ENCODE peak calls at places on chromosome 7, in seven cellular contexts. A, Z, I, N, B, S and J are unnamed samples.

GRCh38 chr7:137820677-137821420 is 25.9 kb downstream of the DGKI start:
- DNase-seq in A (peak), Z (peak), I (peak), N (peak), B (no peak), S (peak), J (no peak)

GRCh38 chr7:67105382-67105781 is 108.7 kb downstream of the TYW1 start:
- DNase-seq in A (no peak), Z (no peak), I (no peak), N (no peak), B (no peak), S (no peak), J (no peak)

GRCh38 chr7:84610390-84610789 is 415.8 kb upstream of the SEMA3A start:
- DNase-seq in A (no peak), Z (no peak), I (no peak), N (no peak), B (no peak), S (no peak), J (no peak)

GRCh38 chr7:51033722-51034530 is 251.2 kb upstream of the GRB10 start:
- DNase-seq in A (no peak), Z (no peak), I (no peak), N (peak), B (no peak), S (no peak), J (no peak)

GRCh38 chr7:22291979-22292378 is 65.0 kb downstream of the RAPGEF5 start:
- DNase-seq in A (no peak), Z (no peak), I (no peak), N (no peak), B (no peak), S (no peak), J (no peak)

GRCh38 chr7:23336799-23337283 is 37.7 kb downstream of the MALSU1 start:
- DNase-seq in A (no peak), Z (no peak), I (no peak), N (no peak), B (no peak), S (no peak), J (no peak)

GRCh38 chr7:130913721-130914588 is 179.9 kb upstream of the KLF14 start:
- DNase-seq in A (no peak), Z (no peak), I (peak), N (no peak), B (no peak), S (no peak), J (peak)

GRCh38 chr7:41103331-41103730 is 599.6 kb downstream of the INHBA start:
- DNase-seq in A (no peak), Z (no peak), I (no peak), N (no peak), B (no peak), S (peak), J (no peak)

GRCh38 chr7:2405601-2406345 is 2.4 kb downstream of the CHST12 start:
- DNase-seq in A (no peak), Z (no peak), I (no peak), N (no peak), B (no peak), S (no peak), J (no peak)

GRCh38 chr7:101754432-101755159 is 62.8 kb upstream of the CUX1 start:
- DNase-seq in A (peak), Z (peak), I (no peak), N (no peak), B (peak), S (peak), J (no peak)

GRCh38 chr7:30546596-30546995 is 42.0 kb upstream of the GGCT start:
- DNase-seq in A (no peak), Z (no peak), I (no peak), N (no peak), B (no peak), S (no peak), J (no peak)

GRCh38 chr7:52209658-52210057 is 825.8 kb upstream of the POM121L12 start:
- DNase-seq in A (no peak), Z (no peak), I (no peak), N (no peak), B (no peak), S (no peak), J (no peak)

GRCh38 chr7:51606601-51607154 is 290.1 kb upstream of the COBL start:
- DNase-seq in A (no peak), Z (no peak), I (no peak), N (no peak), B (no peak), S (no peak), J (peak)

GRCh38 chr7:27154369-27154768 is 2.0 kb upstream of the HOXA3 start:
- DNase-seq in A (peak), Z (no peak), I (no peak), N (no peak), B (no peak), S (no peak), J (no peak)

GRCh38 chr7:16417958-16418357 is 3.4 kb downstream of the CRPPA start:
- DNase-seq in A (no peak), Z (no peak), I (no peak), N (no peak), B (no peak), S (peak), J (no peak)

GRCh38 chr7:71015260-71015900 is 116.6 kb upstream of the GALNT17 start:
- DNase-seq in A (peak), Z (no peak), I (no peak), N (peak), B (no peak), S (no peak), J (no peak)

GRCh38 chr7:5214236-5214635 is 24.2 kb downstream of the WIPI2 start:
- DNase-seq in A (no peak), Z (no peak), I (no peak), N (no peak), B (no peak), S (no peak), J (no peak)

GRCh38 chr7:18648849-18649758 is 153.6 kb downstream of the HDAC9 start:
- DNase-seq in A (no peak), Z (no peak), I (no peak), N (no peak), B (no peak), S (no peak), J (peak)

GRCh38 chr7:29563590-29564454 is at the start of gene PRR15:
- DNase-seq in A (peak), Z (no peak), I (no peak), N (no peak), B (peak), S (peak), J (no peak)

GRCh38 chr7:81692146-81692905 is 77.5 kb downstream of the HGF start:
- DNase-seq in A (no peak), Z (no peak), I (no peak), N (no peak), B (no peak), S (no peak), J (peak)

GRCh38 chr7:41219276-41219675 is 483.6 kb downstream of the INHBA start:
- DNase-seq in A (no peak), Z (no peak), I (no peak), N (no peak), B (no peak), S (peak), J (no peak)

GRCh38 chr7:69708857-69709256 is 110.6 kb downstream of the AUTS2 start:
- DNase-seq in A (no peak), Z (no peak), I (no peak), N (no peak), B (peak), S (peak), J (no peak)

GRCh38 chr7:79227035-79227434 is 226.4 kb downstream of the MAGI2 start:
- DNase-seq in A (no peak), Z (peak), I (no peak), N (no peak), B (no peak), S (no peak), J (no peak)

GRCh38 chr7:155378959-155379871 is 78.7 kb upstream of the EN2 start:
- DNase-seq in A (no peak), Z (no peak), I (no peak), N (no peak), B (no peak), S (no peak), J (no peak)

GRCh38 chr7:45185028-45185863 is 27.7 kb downstream of the RAMP3 start:
- DNase-seq in A (no peak), Z (no peak), I (no peak), N (no peak), B (no peak), S (no peak), J (no peak)

GRCh38 chr7:34260282-34260681 is 354.9 kb downstream of the BMPER start:
- DNase-seq in A (peak), Z (peak), I (no peak), N (no peak), B (peak), S (peak), J (no peak)

GRCh38 chr7:122622682-122623081 is 76.2 kb downstream of the RNF133 start:
- DNase-seq in A (no peak), Z (no peak), I (no peak), N (no peak), B (no peak), S (no peak), J (no peak)

GRCh38 chr7:121026577-121027111 is 38.1 kb downstream of the CPED1 start:
- DNase-seq in A (no peak), Z (no peak), I (no peak), N (no peak), B (no peak), S (no peak), J (no peak)

GRCh38 chr7:123460616-123461015 is 73.8 kb downstream of the IQUB start:
- DNase-seq in A (no peak), Z (no peak), I (no peak), N (no peak), B (no peak), S (peak), J (no peak)

GRCh38 chr7:13821152-13821787 is 168.2 kb downstream of the ETV1 start:
- DNase-seq in A (no peak), Z (no peak), I (no peak), N (no peak), B (no peak), S (no peak), J (no peak)

GRCh38 chr7:2582006-2582735 is 23.4 kb downstream of the IQCE start:
- DNase-seq in A (no peak), Z (no peak), I (no peak), N (no peak), B (no peak), S (no peak), J (no peak)

GRCh38 chr7:112556633-112557032 is 75.8 kb downstream of the LSMEM1 start:
- DNase-seq in A (no peak), Z (no peak), I (no peak), N (no peak), B (no peak), S (peak), J (no peak)